ENCODE peak calls at places on chromosome 10, in eight cellular contexts. One of them, this sample, is unnamed.

GRCh38 chr10:128123853-128124252 is 2.4 kb downstream of the MKI67 start:
- DNase-seq in upper lobe of left lung: no peak
- DNase-seq in sigmoid colon: no peak
- DNase-seq in tibial nerve: no peak
- DNase-seq in SK-N-SH: no peak
- DNase-seq in ovary: no peak
- DNase-seq in suprapubic skin: no peak
- DNase-seq in transverse colon: no peak
- DNase-seq in this sample: no peak

GRCh38 chr10:110436554-110437350 is 61.0 kb upstream of the DUSP5 start:
- DNase-seq in sigmoid colon: peak; percentile 36
- DNase-seq in upper lobe of left lung: no peak
- DNase-seq in tibial nerve: no peak
- DNase-seq in SK-N-SH: no peak
- DNase-seq in suprapubic skin: no peak
- DNase-seq in transverse colon: no peak
- DNase-seq in ovary: no peak
- DNase-seq in this sample: no peak

GRCh38 chr10:30346615-30347014 is 2.5 kb downstream of the MTPAP start:
- DNase-seq in SK-N-SH: no peak
- DNase-seq in tibial nerve: no peak
- DNase-seq in suprapubic skin: no peak
- DNase-seq in ovary: no peak
- DNase-seq in upper lobe of left lung: no peak
- DNase-seq in transverse colon: no peak
- DNase-seq in sigmoid colon: no peak
- DNase-seq in this sample: no peak

GRCh38 chr10:1230592-1231275 is 174.5 kb downstream of the WDR37 start:
- DNase-seq in tibial nerve: no peak
- DNase-seq in SK-N-SH: no peak
- DNase-seq in suprapubic skin: no peak
- DNase-seq in upper lobe of left lung: no peak
- DNase-seq in transverse colon: no peak
- DNase-seq in sigmoid colon: no peak
- DNase-seq in ovary: no peak
- DNase-seq in this sample: no peak

GRCh38 chr10:60425392-60426110 is 35.9 kb upstream of the ANK3 start:
- DNase-seq in suprapubic skin: no peak
- DNase-seq in SK-N-SH: no peak
- DNase-seq in upper lobe of left lung: no peak
- DNase-seq in tibial nerve: no peak
- DNase-seq in ovary: no peak
- DNase-seq in transverse colon: no peak
- DNase-seq in sigmoid colon: no peak
- DNase-seq in this sample: no peak

GRCh38 chr10:132185601-132186487 is 904 bp upstream of the DPYSL4 start:
- DNase-seq in suprapubic skin: no peak
- DNase-seq in upper lobe of left lung: no peak
- DNase-seq in sigmoid colon: no peak
- DNase-seq in ovary: no peak
- DNase-seq in SK-N-SH: no peak
- DNase-seq in transverse colon: peak; percentile 37
- DNase-seq in tibial nerve: no peak
- DNase-seq in this sample: peak; percentile 60

GRCh38 chr10:120262857-120263547 is 194.0 kb upstream of the PLPP4 start:
- DNase-seq in SK-N-SH: no peak
- DNase-seq in sigmoid colon: no peak
- DNase-seq in suprapubic skin: no peak
- DNase-seq in ovary: no peak
- DNase-seq in transverse colon: no peak
- DNase-seq in upper lobe of left lung: no peak
- DNase-seq in tibial nerve: no peak
- DNase-seq in this sample: no peak

GRCh38 chr10:88456730-88457129 is 126.4 kb downstream of the RNLS start:
- DNase-seq in sigmoid colon: no peak
- DNase-seq in upper lobe of left lung: no peak
- DNase-seq in ovary: no peak
- DNase-seq in SK-N-SH: no peak
- DNase-seq in transverse colon: no peak
- DNase-seq in suprapubic skin: no peak
- DNase-seq in tibial nerve: no peak
- DNase-seq in this sample: no peak

GRCh38 chr10:14513061-14513460 is 182.3 kb upstream of the FRMD4A start:
- DNase-seq in transverse colon: no peak
- DNase-seq in sigmoid colon: no peak
- DNase-seq in suprapubic skin: no peak
- DNase-seq in ovary: no peak
- DNase-seq in upper lobe of left lung: no peak
- DNase-seq in tibial nerve: no peak
- DNase-seq in SK-N-SH: no peak
- DNase-seq in this sample: no peak

GRCh38 chr10:113273877-113274829 is 278.7 kb upstream of the HABP2 start:
- DNase-seq in SK-N-SH: no peak
- DNase-seq in transverse colon: no peak
- DNase-seq in suprapubic skin: no peak
- DNase-seq in upper lobe of left lung: no peak
- DNase-seq in tibial nerve: no peak
- DNase-seq in sigmoid colon: no peak
- DNase-seq in ovary: no peak
- DNase-seq in this sample: no peak

GRCh38 chr10:102159831-102160230 is 7.6 kb downstream of the NOLC1 start:
- DNase-seq in tibial nerve: no peak
- DNase-seq in suprapubic skin: no peak
- DNase-seq in sigmoid colon: no peak
- DNase-seq in upper lobe of left lung: no peak
- DNase-seq in ovary: no peak
- DNase-seq in SK-N-SH: no peak
- DNase-seq in transverse colon: no peak
- DNase-seq in this sample: no peak

GRCh38 chr10:42941790-42942189 is 135.1 kb upstream of the RET start:
- DNase-seq in transverse colon: no peak
- DNase-seq in suprapubic skin: no peak
- DNase-seq in ovary: no peak
- DNase-seq in sigmoid colon: peak; percentile 38
- DNase-seq in SK-N-SH: no peak
- DNase-seq in tibial nerve: no peak
- DNase-seq in upper lobe of left lung: no peak
- DNase-seq in this sample: no peak

GRCh38 chr10:32893431-32893830 is 64.6 kb downstream of the ITGB1 start:
- DNase-seq in ovary: no peak
- DNase-seq in suprapubic skin: no peak
- DNase-seq in sigmoid colon: peak; percentile 56
- DNase-seq in upper lobe of left lung: no peak
- DNase-seq in tibial nerve: no peak
- DNase-seq in SK-N-SH: no peak
- DNase-seq in transverse colon: no peak
- DNase-seq in this sample: no peak

GRCh38 chr10:13891542-13892431 is 305.0 kb downstream of the PRPF18 start:
- DNase-seq in transverse colon: no peak
- DNase-seq in tibial nerve: no peak
- DNase-seq in ovary: no peak
- DNase-seq in suprapubic skin: peak; percentile 77
- DNase-seq in upper lobe of left lung: no peak
- DNase-seq in SK-N-SH: peak; percentile 93
- DNase-seq in sigmoid colon: no peak
- DNase-seq in this sample: no peak

GRCh38 chr10:31393844-31394243 is 74.8 kb downstream of the ZEB1 start:
- DNase-seq in transverse colon: no peak
- DNase-seq in suprapubic skin: no peak
- DNase-seq in sigmoid colon: no peak
- DNase-seq in ovary: no peak
- DNase-seq in upper lobe of left lung: no peak
- DNase-seq in SK-N-SH: no peak
- DNase-seq in tibial nerve: no peak
- DNase-seq in this sample: no peak

GRCh38 chr10:129949411-129950335 is 14.4 kb downstream of the EBF3 start:
- DNase-seq in tibial nerve: peak; percentile 50
- DNase-seq in SK-N-SH: peak; percentile 78
- DNase-seq in suprapubic skin: peak; percentile 81
- DNase-seq in transverse colon: no peak
- DNase-seq in ovary: no peak
- DNase-seq in upper lobe of left lung: no peak
- DNase-seq in sigmoid colon: peak; percentile 69
- DNase-seq in this sample: peak; percentile 21

GRCh38 chr10:92124524-92125168 is 166.2 kb downstream of the CPEB3 start:
- DNase-seq in suprapubic skin: no peak
- DNase-seq in ovary: no peak
- DNase-seq in upper lobe of left lung: peak; percentile 75
- DNase-seq in tibial nerve: no peak
- DNase-seq in sigmoid colon: no peak
- DNase-seq in transverse colon: peak; percentile 39
- DNase-seq in SK-N-SH: no peak
- DNase-seq in this sample: peak; percentile 72

GRCh38 chr10:51657481-51657880 is 41.9 kb downstream of the CSTF2T start:
- DNase-seq in ovary: no peak
- DNase-seq in sigmoid colon: no peak
- DNase-seq in suprapubic skin: no peak
- DNase-seq in SK-N-SH: no peak
- DNase-seq in upper lobe of left lung: no peak
- DNase-seq in tibial nerve: no peak
- DNase-seq in transverse colon: no peak
- DNase-seq in this sample: no peak

GRCh38 chr10:80924063-80924952 is 386.6 kb downstream of the SH2D4B start:
- DNase-seq in SK-N-SH: peak; percentile 15
- DNase-seq in tibial nerve: no peak
- DNase-seq in ovary: peak; percentile 23
- DNase-seq in upper lobe of left lung: peak; percentile 31
- DNase-seq in suprapubic skin: no peak
- DNase-seq in transverse colon: peak; percentile 41
- DNase-seq in sigmoid colon: no peak
- DNase-seq in this sample: peak; percentile 41

GRCh38 chr10:18211862-18212261 is 71.6 kb downstream of the CACNB2 start:
- DNase-seq in ovary: no peak
- DNase-seq in suprapubic skin: no peak
- DNase-seq in tibial nerve: no peak
- DNase-seq in SK-N-SH: no peak
- DNase-seq in upper lobe of left lung: no peak
- DNase-seq in transverse colon: no peak
- DNase-seq in sigmoid colon: no peak
- DNase-seq in this sample: no peak
- H3K4me3 ChIP-seq in ovary: no peak overlapping the region
- H3K4me3 ChIP-seq in suprapubic skin: no peak overlapping the region
- H3K4me3 ChIP-seq in tibial nerve: no peak overlapping the region
- H3K4me3 ChIP-seq in SK-N-SH: no peak overlapping the region
- H3K4me3 ChIP-seq in upper lobe of left lung: no peak overlapping the region
- H3K4me3 ChIP-seq in transverse colon: no peak overlapping the region
- H3K4me3 ChIP-seq in sigmoid colon: no peak overlapping the region
- H3K4me3 ChIP-seq in this sample: no peak overlapping the region

DNA sequence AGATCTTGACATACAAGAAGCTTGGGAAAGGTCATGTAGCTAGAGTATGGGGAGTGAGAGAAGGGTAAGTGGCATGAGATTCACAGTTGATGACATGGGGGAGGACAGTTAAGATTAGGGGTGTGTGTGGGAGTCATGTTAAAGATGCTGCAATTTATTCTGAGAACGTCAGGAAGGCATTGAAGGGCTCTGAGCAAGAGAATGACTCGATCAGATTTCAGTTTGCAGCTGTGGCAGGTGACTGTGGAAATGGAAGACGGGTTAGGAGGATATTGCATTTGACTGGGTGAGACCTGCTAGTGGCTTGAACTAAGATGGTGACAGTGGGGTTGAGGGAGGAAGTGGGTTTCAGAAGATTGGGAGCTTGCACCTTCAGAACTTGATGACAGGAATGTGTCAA is 5.6 kb downstream of the CDC123 start:
- DNase-seq in upper lobe of left lung: no peak
- DNase-seq in tibial nerve: no peak
- DNase-seq in SK-N-SH: no peak
- DNase-seq in sigmoid colon: no peak
- DNase-seq in transverse colon: no peak
- DNase-seq in suprapubic skin: no peak
- DNase-seq in ovary: no peak
- DNase-seq in this sample: no peak
- H3K36me3 ChIP-seq in upper lobe of left lung: peaks cover 18% of the 10 kb centered on the region
- H3K36me3 ChIP-seq in tibial nerve: peaks cover 8% of the 10 kb centered on the region
- H3K36me3 ChIP-seq in SK-N-SH: peaks cover 56% of the 10 kb centered on the region
- H3K36me3 ChIP-seq in sigmoid colon: no peaks in the 10 kb centered on the region
- H3K36me3 ChIP-seq in transverse colon: peaks cover 17% of the 10 kb centered on the region
- H3K36me3 ChIP-seq in suprapubic skin: peaks cover 44% of the 10 kb centered on the region
- H3K36me3 ChIP-seq in ovary: no peaks in the 10 kb centered on the region
- H3K36me3 ChIP-seq in this sample: peaks cover 14% of the 10 kb centered on the region

GRCh38 chr10:103791858-103792257 is 63.5 kb downstream of the SH3PXD2A start:
- DNase-seq in sigmoid colon: no peak
- DNase-seq in suprapubic skin: no peak
- DNase-seq in upper lobe of left lung: no peak
- DNase-seq in ovary: no peak
- DNase-seq in SK-N-SH: no peak
- DNase-seq in tibial nerve: no peak
- DNase-seq in transverse colon: no peak
- DNase-seq in this sample: no peak

GRCh38 chr10:103789141-103789540 is 66.2 kb downstream of the SH3PXD2A start:
- DNase-seq in SK-N-SH: no peak
- DNase-seq in sigmoid colon: no peak
- DNase-seq in ovary: no peak
- DNase-seq in tibial nerve: no peak
- DNase-seq in suprapubic skin: no peak
- DNase-seq in transverse colon: no peak
- DNase-seq in upper lobe of left lung: peak; percentile 39
- DNase-seq in this sample: no peak

GRCh38 chr10:103791291-103791690 is 64.1 kb downstream of the SH3PXD2A start:
- DNase-seq in tibial nerve: no peak
- DNase-seq in SK-N-SH: no peak
- DNase-seq in transverse colon: no peak
- DNase-seq in sigmoid colon: no peak
- DNase-seq in ovary: no peak
- DNase-seq in upper lobe of left lung: no peak
- DNase-seq in suprapubic skin: no peak
- DNase-seq in this sample: no peak

GRCh38 chr10:103790580-103790979 is 64.8 kb downstream of the SH3PXD2A start:
- DNase-seq in ovary: no peak
- DNase-seq in suprapubic skin: no peak
- DNase-seq in sigmoid colon: no peak
- DNase-seq in tibial nerve: no peak
- DNase-seq in upper lobe of left lung: no peak
- DNase-seq in transverse colon: no peak
- DNase-seq in SK-N-SH: no peak
- DNase-seq in this sample: no peak

DNA sequence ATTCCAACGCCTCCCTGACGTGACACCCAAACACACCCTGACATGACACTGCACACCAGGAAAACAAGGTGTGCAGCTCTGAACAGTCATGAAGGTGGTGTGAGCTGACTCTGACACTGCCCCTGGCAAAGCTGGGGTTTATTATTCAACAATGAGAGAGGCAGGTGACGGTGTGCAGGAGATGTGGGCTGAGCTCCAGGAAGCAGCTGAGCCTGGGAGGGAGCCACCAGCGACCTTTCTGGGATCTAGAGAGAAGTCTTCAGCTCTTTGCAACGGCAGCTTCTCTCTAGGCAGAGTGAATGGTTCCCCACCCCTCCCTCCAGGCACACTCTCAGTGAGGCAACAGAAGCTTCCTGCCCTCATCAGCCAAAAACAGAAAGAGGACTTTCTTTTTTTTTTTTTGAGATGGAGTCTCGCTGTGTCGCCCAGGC is 65.6 kb downstream of the SH3PXD2A start:
- DNase-seq in suprapubic skin: no peak
- DNase-seq in transverse colon: peak; percentile 83
- DNase-seq in SK-N-SH: no peak
- DNase-seq in sigmoid colon: no peak
- DNase-seq in ovary: no peak
- DNase-seq in tibial nerve: no peak
- DNase-seq in upper lobe of left lung: peak; percentile 53
- DNase-seq in this sample: peak; percentile 81
- TF ChIP-seq EP300 in suprapubic skin: no peak
- TF ChIP-seq EP300 in transverse colon: no peak
- TF ChIP-seq EP300 in SK-N-SH: no peak
- TF ChIP-seq EP300 in sigmoid colon: no peak
- TF ChIP-seq EP300 in ovary: no peak
- TF ChIP-seq EP300 in tibial nerve: no peak
- TF ChIP-seq EP300 in upper lobe of left lung: no peak
- TF ChIP-seq EP300 in this sample: no peak

GRCh38 chr10:70779088-70779487 is 6.1 kb downstream of the TBATA start:
- DNase-seq in transverse colon: no peak
- DNase-seq in ovary: no peak
- DNase-seq in SK-N-SH: peak; percentile 19
- DNase-seq in suprapubic skin: no peak
- DNase-seq in upper lobe of left lung: peak; percentile 7
- DNase-seq in sigmoid colon: no peak
- DNase-seq in tibial nerve: no peak
- DNase-seq in this sample: no peak
- H3K4me3 ChIP-seq in transverse colon: no peak overlapping the region
- H3K4me3 ChIP-seq in ovary: no peak overlapping the region
- H3K4me3 ChIP-seq in SK-N-SH: no peak overlapping the region
- H3K4me3 ChIP-seq in suprapubic skin: no peak overlapping the region
- H3K4me3 ChIP-seq in upper lobe of left lung: no peak overlapping the region
- H3K4me3 ChIP-seq in sigmoid colon: no peak overlapping the region
- H3K4me3 ChIP-seq in tibial nerve: no peak overlapping the region
- H3K4me3 ChIP-seq in this sample: no peak overlapping the region

This sample was measured in stomach.